ENCODE peak calls at places on chromosomes 16 and 17, in four cellular contexts. H, Q, L and X are unnamed samples.

GRCh38 chr16:4233431-4233830 is 8.4 kb downstream of the SRL start:
- DNase-seq in H (no peak), Q (no peak), L (no peak), X (no peak)

GRCh38 chr17:81712468-81713003 is 452 bp downstream of the SLC25A10 start:
- DNase-seq in L (no peak), Q (no peak), H (no peak), X (no peak)

GRCh38 chr17:81371910-81372760 is 23.1 kb upstream of the BAHCC1 start:
- DNase-seq in Q (no peak), H (no peak), L (no peak), X (no peak)

GRCh38 chr17:42180411-42180921 is 476 bp downstream of the KCNH4 start:
- DNase-seq in H (no peak), L (no peak), Q (no peak), X (no peak)

GRCh38 chr16:21526923-21527807 is 72.2 kb upstream of the METTL9 start:
- DNase-seq in H (no peak), Q (no peak), L (no peak), X (no peak)

GRCh38 chr17:74231846-74232713 is 18.7 kb downstream of the TTYH2 start:
- DNase-seq in H (no peak), L (no peak), Q (no peak), X (no peak)

GRCh38 chr16:58862334-58863024 is 128.4 kb upstream of the GOT2 start:
- DNase-seq in H (peak), Q (no peak), L (no peak), X (no peak)

GRCh38 chr16:71353736-71354135 is 4.8 kb upstream of the CALB2 start:
- DNase-seq in Q (no peak), L (no peak), H (no peak), X (no peak)

GRCh38 chr16:1383556-1383955 is 30.9 kb downstream of the UNKL start:
- DNase-seq in L (no peak), Q (no peak), H (no peak), X (no peak)

GRCh38 chr16:51524555-51525373 is 373.7 kb upstream of the SALL1 start:
- DNase-seq in Q (no peak), L (no peak), H (no peak), X (no peak)

GRCh38 chr16:66618588-66618987 is 14.1 kb downstream of the CMTM3 start:
- DNase-seq in Q (no peak), L (no peak), H (no peak), X (no peak)

GRCh38 chr16:15643453-15644305 is 725 bp upstream of the MARF1 start:
- DNase-seq in L (peak), Q (peak), H (no peak), X (no peak)

GRCh38 chr16:13863075-13863765 is 56.7 kb upstream of the ERCC4 start:
- DNase-seq in H (no peak), Q (no peak), L (no peak), X (no peak)